ENCODE peak calls at places on chromosomes 3 and 15, in five cellular contexts. Y is spleen, A is Peyer's patch, L is astrocyte, K is tibial nerve. C is an unnamed sample.
A peak's percentile ranks its signal among the peaks of the same experiment; 100 is the strongest.

GRCh38 chr3:133376805-133377204 is 23.1 kb upstream of the BFSP2 start:
- DNase-seq in Y (no peak), A (no peak), L (no peak), K (no peak), C (no peak)

GRCh38 chr15:71800835-71801745 is 9.3 kb upstream of the NR2E3 start:
- DNase-seq in Y (no peak), A (peak; percentile 64), L (peak; percentile 63), K (no peak), C (no peak)

GRCh38 chr15:96326551-96327154 is 3.8 kb upstream of the NR2F2 start:
- DNase-seq in Y (no peak), A (no peak), L (peak; percentile 58), K (peak; percentile 37), C (peak; percentile 78)

GRCh38 chr3:187290561-187290960 is 976 bp downstream of the MASP1 start:
- DNase-seq in Y (no peak), A (no peak), L (no peak), K (no peak), C (no peak)

GRCh38 chr3:3801510-3801841 is 2.2 kb downstream of the LRRN1 start:
- DNase-seq in Y (no peak), A (no peak), L (no peak), K (no peak), C (no peak)

GRCh38 chr3:55408193-55408826 is 78.8 kb downstream of the WNT5A start:
- DNase-seq in Y (no peak), A (no peak), L (no peak), K (no peak), C (no peak)

GRCh38 chr3:120364101-120364500 is 14.9 kb upstream of the LRRC58 start:
- DNase-seq in Y (no peak), A (no peak), L (no peak), K (no peak), C (no peak)

GRCh38 chr3:152524198-152525140 is 255.7 kb downstream of the MBNL1 start:
- DNase-seq in Y (no peak), A (peak; percentile 70), L (peak; percentile 16), K (peak; percentile 30), C (no peak)

GRCh38 chr3:10374311-10374710 is 53.4 kb upstream of the SEC13 start:
- DNase-seq in Y (peak; percentile 46), A (no peak), L (no peak), K (no peak), C (no peak)

GRCh38 chr15:65421360-65422215 is 1.2 kb downstream of the IGDCC4 start:
- DNase-seq in Y (no peak), A (no peak), L (peak; percentile 79), K (no peak), C (no peak)

GRCh38 chr3:104715972-104716371 is 650.7 kb upstream of the ALCAM start:
- DNase-seq in Y (no peak), A (no peak), L (no peak), K (no peak), C (no peak)

GRCh38 chr3:105458518-105459215 is 92.0 kb downstream of the ALCAM start:
- DNase-seq in Y (no peak), A (no peak), L (peak; percentile 88), K (no peak), C (no peak)

GRCh38 chr3:13564751-13565560 is 16.0 kb downstream of the FBLN2 start:
- DNase-seq in Y (peak; percentile 52), A (no peak), L (no peak), K (no peak), C (no peak)

GRCh38 chr3:11204697-11205397 is 50.6 kb downstream of the HRH1 start:
- DNase-seq in Y (no peak), A (no peak), L (peak; percentile 42), K (no peak), C (no peak)

GRCh38 chr3:124202754-124203153 is 210.8 kb upstream of the ROPN1 start:
- DNase-seq in Y (no peak), A (no peak), L (peak; percentile 26), K (no peak), C (no peak)

GRCh38 chr3:124650798-124651197 is 79.5 kb upstream of the UMPS start:
- DNase-seq in Y (no peak), A (no peak), L (no peak), K (no peak), C (no peak)

GRCh38 chr3:64049136-64049535 is 25.8 kb upstream of the PSMD6 start:
- DNase-seq in Y (no peak), A (no peak), L (peak; percentile 92), K (no peak), C (no peak)

GRCh38 chr3:189167027-189167766 is 4.6 kb upstream of the TPRG1 start:
- DNase-seq in Y (no peak), A (peak; percentile 78), L (no peak), K (no peak), C (peak; percentile 78)

GRCh38 chr3:42118762-42119361 is 27.7 kb downstream of the TRAK1 start:
- DNase-seq in Y (no peak), A (peak; percentile 75), L (no peak), K (no peak), C (no peak)

GRCh38 chr3:131033480-131034080 is 6.9 kb downstream of the NEK11 start:
- DNase-seq in Y (no peak), A (no peak), L (no peak), K (no peak), C (no peak)

GRCh38 chr3:130834476-130834875 is 59.4 kb upstream of the ATP2C1 start:
- DNase-seq in Y (no peak), A (no peak), L (peak; percentile 23), K (no peak), C (no peak)

GRCh38 chr3:43001094-43001553 is 22.0 kb downstream of the GASK1A start:
- DNase-seq in Y (no peak), A (peak; percentile 75), L (peak; percentile 86), K (peak; percentile 88), C (peak; percentile 74)

GRCh38 chr3:171480526-171480925 is 20.3 kb upstream of the TNIK start:
- DNase-seq in Y (no peak), A (no peak), L (peak; percentile 22), K (no peak), C (no peak)

GRCh38 chr15:81351651-81352050 is 22.4 kb downstream of the TMC3 start:
- DNase-seq in Y (no peak), A (no peak), L (no peak), K (no peak), C (no peak)

GRCh38 chr3:145015243-145015642 is 1043.6 kb downstream of the DIPK2A start:
- DNase-seq in Y (no peak), A (no peak), L (peak; percentile 32), K (no peak), C (no peak)

GRCh38 chr3:140219923-140220452 is 285.0 kb downstream of the CLSTN2 start:
- DNase-seq in Y (no peak), A (no peak), L (no peak), K (no peak), C (no peak)

GRCh38 chr3:157369712-157370447 is 66.8 kb upstream of the PTX3 start:
- DNase-seq in Y (no peak), A (no peak), L (no peak), K (no peak), C (no peak)

GRCh38 chr3:58532794-58533220 is 4.2 kb downstream of the ACOX2 start:
- DNase-seq in Y (peak; percentile 94), A (peak; percentile 91), L (peak; percentile 47), K (peak; percentile 44), C (peak; percentile 85)

GRCh38 chr3:184145120-184145524 is 10.0 kb downstream of the EIF2B5 start:
- DNase-seq in Y (peak; percentile 68), A (peak; percentile 81), L (peak; percentile 43), K (no peak), C (peak; percentile 66)

GRCh38 chr15:46386356-46386755 is 751.5 kb downstream of the SQOR start:
- DNase-seq in Y (no peak), A (no peak), L (no peak), K (no peak), C (no peak)

GRCh38 chr15:101123222-101123910 is 128.5 kb downstream of the CHSY1 start:
- DNase-seq in Y (peak; percentile 68), A (no peak), L (peak; percentile 61), K (no peak), C (no peak)

GRCh38 chr15:70593795-70594194 is 169.6 kb downstream of the UACA start:
- DNase-seq in Y (no peak), A (no peak), L (no peak), K (no peak), C (no peak)

GRCh38 chr3:105401691-105402149 is 35.0 kb downstream of the ALCAM start:
- DNase-seq in Y (no peak), A (no peak), L (peak; percentile 88), K (no peak), C (no peak)

GRCh38 chr3:4730734-4731133 is 237.6 kb downstream of the ITPR1 start:
- DNase-seq in Y (no peak), A (no peak), L (peak; percentile 61), K (no peak), C (peak; percentile 47)

GRCh38 chr15:52734329-52734728 is 55.1 kb upstream of the ATOSA start:
- DNase-seq in Y (no peak), A (no peak), L (no peak), K (no peak), C (no peak)
- H3K4me1 ChIP-seq in Y (peaks cover 34% of the 10 kb centered on the region), A (no peaks in the 10 kb centered on the region), L (peaks cover 4% of the 10 kb centered on the region), K (no peaks in the 10 kb centered on the region), C (peaks cover 10% of the 10 kb centered on the region)

DNA sequence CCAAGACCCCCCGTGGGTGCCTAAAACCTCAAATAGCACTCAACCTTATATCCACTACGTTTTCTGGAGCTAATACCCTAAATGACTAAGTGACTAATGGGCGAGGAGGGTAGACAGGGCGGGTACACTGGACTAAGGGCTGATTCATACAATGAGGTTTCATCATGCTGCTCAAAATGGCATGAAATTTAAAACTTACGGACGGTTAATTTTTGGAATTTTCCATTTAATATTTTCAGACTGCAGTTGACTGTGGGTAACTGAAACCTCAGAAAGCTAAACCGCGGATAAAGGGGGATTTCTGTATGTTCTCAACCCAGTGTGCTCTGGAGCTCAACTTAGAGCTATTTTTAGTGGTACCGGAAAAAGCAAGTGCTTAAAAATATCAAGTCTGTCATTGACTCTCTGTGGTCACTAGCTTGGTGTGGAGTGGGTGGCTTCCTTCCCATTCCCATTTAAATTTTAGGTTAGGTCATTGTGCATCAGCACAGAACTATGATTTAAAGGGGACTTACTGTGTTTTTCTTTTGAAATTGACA is 72.9 kb downstream of the LRRC28 start:
- DNase-seq in Y (no peak), A (no peak), L (peak; percentile 94), K (no peak), C (no peak)
- H3K4me3 ChIP-seq in Y (no peak overlapping the region), A (no peak overlapping the region), L (peak overlapping the region; percentile 45), K (no peak overlapping the region), C (no peak overlapping the region)

DNA sequence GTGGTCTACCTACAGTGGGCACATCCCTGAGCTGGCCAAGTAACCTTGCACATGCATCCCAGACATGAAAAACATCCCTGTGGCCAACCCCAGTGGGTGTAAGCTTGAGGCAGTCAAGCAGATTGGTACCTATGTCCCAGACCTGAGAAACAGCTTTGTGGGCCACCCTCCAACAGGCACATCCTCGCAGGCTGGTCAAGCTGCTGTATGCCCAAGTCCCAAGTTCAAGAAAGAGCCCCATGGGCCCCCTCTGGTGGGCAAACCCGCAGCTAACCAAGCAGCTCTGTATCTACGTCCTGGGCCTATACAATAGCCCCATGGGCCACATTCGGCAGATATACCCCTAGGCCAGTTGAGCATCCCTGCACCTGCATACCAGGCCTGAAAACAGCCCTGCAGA is 186.3 kb upstream of the GPR149 start:
- DNase-seq in Y (peak; percentile 44), A (no peak), L (no peak), K (no peak), C (no peak)
- TF ChIP-seq CTCF in Y (no peak), A (no peak), L (no peak), K (no peak), C (no peak)

DNA sequence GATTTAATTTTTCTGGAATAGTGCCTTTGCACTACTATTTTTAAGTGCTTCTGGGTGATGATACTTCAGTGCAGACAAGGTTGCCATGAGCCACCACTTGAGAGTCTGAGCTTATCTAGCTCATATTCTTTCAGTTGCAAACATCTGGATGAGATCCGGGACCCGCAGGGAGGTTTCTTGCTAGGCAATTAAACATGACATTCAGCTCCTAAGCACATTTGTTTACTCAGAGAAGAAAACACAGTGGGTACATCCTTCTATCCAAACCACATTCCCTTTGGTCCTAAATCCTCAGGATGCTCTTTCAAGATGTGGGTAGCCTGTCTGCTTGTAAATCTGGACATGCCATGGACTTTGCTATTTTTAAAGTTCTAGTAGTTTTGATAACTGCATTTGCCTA is 12.0 kb downstream of the PLSCR1 start:
- DNase-seq in Y (no peak), A (no peak), L (no peak), K (no peak), C (no peak)
- H3K4me1 ChIP-seq in Y (peaks cover 76% of the 10 kb centered on the region), A (no peaks in the 10 kb centered on the region), L (no peaks in the 10 kb centered on the region), K (peaks cover 11% of the 10 kb centered on the region), C (peaks cover 10% of the 10 kb centered on the region)

C was measured in upper lobe of right lung.